ENCODE peak calls at places on chromosomes 16 and 17, in seven cellular contexts. One of them, this sample, is unnamed.

GRCh38 chr16:81645303-81645702 is 133.8 kb upstream of the PLCG2 start:
- ATAC-seq in pancreas: peak
- ATAC-seq in esophagus mucosa: peak
- ATAC-seq in K562: no peak
- ATAC-seq in CD4-positive, CD25-positive, alpha-beta regulatory T cell: no peak
- ATAC-seq in activated CD8-positive, alpha-beta T cell treated with anti-CD3 and anti-CD28 coated beads for 36 hours: no peak
- ATAC-seq in left ventricle myocardium superior: peak
- ATAC-seq in this sample: no peak

GRCh38 chr17:16915752-16916556 is 56.0 kb downstream of the TNFRSF13B start:
- ATAC-seq in pancreas: peak
- ATAC-seq in K562: peak
- ATAC-seq in CD4-positive, CD25-positive, alpha-beta regulatory T cell: peak
- ATAC-seq in activated CD8-positive, alpha-beta T cell treated with anti-CD3 and anti-CD28 coated beads for 36 hours: peak
- ATAC-seq in esophagus mucosa: peak
- ATAC-seq in left ventricle myocardium superior: peak
- ATAC-seq in this sample: peak

GRCh38 chr17:67151717-67152116 is 93.3 kb downstream of the HELZ start:
- ATAC-seq in activated CD8-positive, alpha-beta T cell treated with anti-CD3 and anti-CD28 coated beads for 36 hours: no peak
- ATAC-seq in CD4-positive, CD25-positive, alpha-beta regulatory T cell: no peak
- ATAC-seq in pancreas: no peak
- ATAC-seq in esophagus mucosa: peak
- ATAC-seq in left ventricle myocardium superior: no peak
- ATAC-seq in K562: no peak
- ATAC-seq in this sample: no peak

GRCh38 chr16:58365623-58366022 is 26.6 kb upstream of the GINS3 start:
- ATAC-seq in pancreas: no peak
- ATAC-seq in esophagus mucosa: no peak
- ATAC-seq in left ventricle myocardium superior: no peak
- ATAC-seq in K562: no peak
- ATAC-seq in CD4-positive, CD25-positive, alpha-beta regulatory T cell: no peak
- ATAC-seq in activated CD8-positive, alpha-beta T cell treated with anti-CD3 and anti-CD28 coated beads for 36 hours: no peak
- ATAC-seq in this sample: no peak

GRCh38 chr16:67993207-67994036 is 5.9 kb downstream of the DPEP2 start:
- ATAC-seq in esophagus mucosa: peak
- ATAC-seq in activated CD8-positive, alpha-beta T cell treated with anti-CD3 and anti-CD28 coated beads for 36 hours: peak
- ATAC-seq in CD4-positive, CD25-positive, alpha-beta regulatory T cell: peak
- ATAC-seq in left ventricle myocardium superior: peak
- ATAC-seq in K562: peak
- ATAC-seq in pancreas: peak
- ATAC-seq in this sample: peak

GRCh38 chr16:88317619-88317977 is 65.2 kb upstream of the ZNF469 start:
- ATAC-seq in esophagus mucosa: no peak
- ATAC-seq in pancreas: no peak
- ATAC-seq in CD4-positive, CD25-positive, alpha-beta regulatory T cell: no peak
- ATAC-seq in left ventricle myocardium superior: peak
- ATAC-seq in K562: no peak
- ATAC-seq in activated CD8-positive, alpha-beta T cell treated with anti-CD3 and anti-CD28 coated beads for 36 hours: no peak
- ATAC-seq in this sample: no peak

GRCh38 chr16:247027-247426 is 12.4 kb downstream of the FAM234A start:
- ATAC-seq in left ventricle myocardium superior: no peak
- ATAC-seq in activated CD8-positive, alpha-beta T cell treated with anti-CD3 and anti-CD28 coated beads for 36 hours: no peak
- ATAC-seq in CD4-positive, CD25-positive, alpha-beta regulatory T cell: no peak
- ATAC-seq in K562: no peak
- ATAC-seq in pancreas: no peak
- ATAC-seq in esophagus mucosa: no peak
- ATAC-seq in this sample: no peak

GRCh38 chr16:89350701-89351380 is 133.3 kb downstream of the ZNF778 start:
- ATAC-seq in K562: peak
- ATAC-seq in activated CD8-positive, alpha-beta T cell treated with anti-CD3 and anti-CD28 coated beads for 36 hours: peak
- ATAC-seq in esophagus mucosa: peak
- ATAC-seq in pancreas: no peak
- ATAC-seq in left ventricle myocardium superior: no peak
- ATAC-seq in CD4-positive, CD25-positive, alpha-beta regulatory T cell: no peak
- ATAC-seq in this sample: no peak

GRCh38 chr16:89953671-89954406 is 5.3 kb downstream of the DEF8 start:
- ATAC-seq in esophagus mucosa: no peak
- ATAC-seq in left ventricle myocardium superior: no peak
- ATAC-seq in pancreas: no peak
- ATAC-seq in CD4-positive, CD25-positive, alpha-beta regulatory T cell: no peak
- ATAC-seq in activated CD8-positive, alpha-beta T cell treated with anti-CD3 and anti-CD28 coated beads for 36 hours: no peak
- ATAC-seq in K562: no peak
- ATAC-seq in this sample: peak